ENCODE peak calls at places on chromosome 3, in six cellular contexts. R is AG04450, M is GM23338, J is upper lobe of right lung, Q is IMR-90, C is body of pancreas. U is an unnamed sample.

GRCh38 chr3:136465296-136465695 is 215.2 kb downstream of the PCCB start:
- DNase-seq in R (no peak), M (no peak), J (no peak), Q (peak; percentile 59), C (no peak), U (no peak)

GRCh38 chr3:54760226-54760625 is 167.6 kb downstream of the LRTM1 start:
- DNase-seq in R (no peak), M (no peak), J (no peak), Q (peak; percentile 40), C (no peak), U (no peak)

GRCh38 chr3:161336661-161337060 is 34.7 kb downstream of the SPTSSB start:
- DNase-seq in R (no peak), M (no peak), J (no peak), Q (no peak), C (no peak), U (no peak)

GRCh38 chr3:194084284-194084683 is 51.7 kb upstream of the HES1 start:
- DNase-seq in R (no peak), M (no peak), J (no peak), Q (no peak), C (no peak), U (no peak)

GRCh38 chr3:108159865-108160264 is 62.4 kb downstream of the IFT57 start:
- DNase-seq in R (no peak), M (no peak), J (no peak), Q (peak; percentile 66), C (no peak), U (no peak)

GRCh38 chr3:124896824-124897526 is 9.8 kb upstream of the ITGB5 start:
- DNase-seq in R (no peak), M (no peak), J (no peak), Q (peak; percentile 5), C (no peak), U (no peak)

GRCh38 chr3:23659274-23659673 is 146.5 kb upstream of the UBE2E1 start:
- DNase-seq in R (no peak), M (no peak), J (no peak), Q (no peak), C (no peak), U (no peak)

GRCh38 chr3:53938645-53939044 is 47.0 kb upstream of the SELENOK start:
- DNase-seq in R (no peak), M (peak; percentile 84), J (no peak), Q (peak; percentile 52), C (peak; percentile 56), U (peak; percentile 36)

GRCh38 chr3:99934984-99935797 is 117.5 kb downstream of the CMSS1 start:
- DNase-seq in R (no peak), M (no peak), J (no peak), Q (no peak), C (no peak), U (no peak)

GRCh38 chr3:185843126-185843525 is 18.3 kb upstream of the IGF2BP2 start:
- DNase-seq in R (no peak), M (no peak), J (no peak), Q (no peak), C (no peak), U (no peak)

GRCh38 chr3:50490438-50490970 is 12.9 kb downstream of the CACNA2D2 start:
- DNase-seq in R (no peak), M (no peak), J (no peak), Q (no peak), C (no peak), U (no peak)

GRCh38 chr3:4814302-4814903 is 164.8 kb upstream of the BHLHE40 start:
- DNase-seq in R (no peak), M (no peak), J (peak; percentile 72), Q (no peak), C (peak; percentile 26), U (no peak)

GRCh38 chr3:139358857-139359562 is 15.2 kb downstream of the MRPS22 start:
- DNase-seq in R (no peak), M (no peak), J (no peak), Q (no peak), C (no peak), U (no peak)

GRCh38 chr3:29382399-29382798 is 101.5 kb downstream of the RBMS3 start:
- DNase-seq in R (no peak), M (peak; percentile 9), J (no peak), Q (peak; percentile 34), C (no peak), U (no peak)

GRCh38 chr3:46662771-46663551 is 30.5 kb downstream of the ALS2CL start:
- DNase-seq in R (no peak), M (no peak), J (no peak), Q (peak; percentile 69), C (peak; percentile 45), U (peak; percentile 37)

GRCh38 chr3:69203631-69204314 is 81.4 kb upstream of the LMOD3 start:
- DNase-seq in R (no peak), M (no peak), J (no peak), Q (no peak), C (no peak), U (no peak)

GRCh38 chr3:67460841-67461240 is 193.6 kb downstream of the SUCLG2 start:
- DNase-seq in R (no peak), M (no peak), J (no peak), Q (peak; percentile 31), C (no peak), U (no peak)

GRCh38 chr3:57923101-57923500 is 85.1 kb upstream of the FLNB start:
- DNase-seq in R (no peak), M (no peak), J (no peak), Q (no peak), C (no peak), U (no peak)

GRCh38 chr3:76047368-76047767 is 262.0 kb upstream of the ZNF717 start:
- DNase-seq in R (no peak), M (no peak), J (no peak), Q (no peak), C (no peak), U (peak; percentile 66)

GRCh38 chr3:12815078-12815477 is 18.6 kb downstream of the CAND2 start:
- DNase-seq in R (no peak), M (no peak), J (no peak), Q (no peak), C (no peak), U (no peak)

GRCh38 chr3:4656059-4656458 is 162.9 kb downstream of the ITPR1 start:
- DNase-seq in R (peak; percentile 44), M (peak; percentile 91), J (peak; percentile 67), Q (peak; percentile 75), C (peak; percentile 70), U (peak; percentile 56)

GRCh38 chr3:37862712-37863551 is 1.3 kb downstream of the CTDSPL start:
- DNase-seq in R (no peak), M (peak; percentile 49), J (no peak), Q (peak; percentile 75), C (no peak), U (no peak)

GRCh38 chr3:37863949-37864822 is 2.5 kb downstream of the CTDSPL start:
- DNase-seq in R (no peak), M (peak; percentile 35), J (no peak), Q (no peak), C (peak; percentile 13), U (peak; percentile 25)

GRCh38 chr3:37861540-37862051 is at the start of gene CTDSPL:
- DNase-seq in R (no peak), M (peak; percentile 65), J (peak; percentile 78), Q (peak; percentile 44), C (peak; percentile 31), U (peak; percentile 47)

GRCh38 chr3:37863552-37863865 is 1.8 kb downstream of the CTDSPL start:
- DNase-seq in R (no peak), M (no peak), J (no peak), Q (no peak), C (no peak), U (no peak)

GRCh38 chr3:37862219-37862711 is 585 bp downstream of the CTDSPL start:
- DNase-seq in R (no peak), M (peak; percentile 66), J (peak; percentile 83), Q (peak; percentile 48), C (peak; percentile 38), U (peak; percentile 24)
- H3K4me3 ChIP-seq in R (peak overlapping the region; percentile 91), M (peak overlapping the region; percentile 85), J (peak overlapping the region; percentile 69), Q (peak overlapping the region; percentile 78), C (peak overlapping the region; percentile 34), U (peak overlapping the region; percentile 60)

GRCh38 chr3:129970603-129971002 is 3.9 kb upstream of the TRH start:
- DNase-seq in R (no peak), M (no peak), J (no peak), Q (no peak), C (no peak), U (no peak)

GRCh38 chr3:129974451-129975331 is at the start of gene TRH:
- DNase-seq in R (no peak), M (peak; percentile 63), J (no peak), Q (no peak), C (no peak), U (no peak)

GRCh38 chr3:129973853-129974252 is 667 bp upstream of the TRH start:
- DNase-seq in R (no peak), M (no peak), J (no peak), Q (no peak), C (no peak), U (no peak)

GRCh38 chr3:129971368-129972052 is 3.0 kb upstream of the TRH start:
- DNase-seq in R (no peak), M (peak; percentile 81), J (no peak), Q (no peak), C (no peak), U (no peak)

GRCh38 chr3:129972301-129972700 is 2.2 kb upstream of the TRH start:
- DNase-seq in R (no peak), M (no peak), J (no peak), Q (no peak), C (no peak), U (no peak)
- H3K27me3 ChIP-seq in R (peaks cover 62% of the 10 kb centered on the region), M (peaks cover 99% of the 10 kb centered on the region), J (peaks cover 42% of the 10 kb centered on the region), Q (peaks cover 81% of the 10 kb centered on the region), C (no peaks in the 10 kb centered on the region), U (peaks cover 37% of the 10 kb centered on the region)

GRCh38 chr3:74149466-74149865 is 465.0 kb downstream of the CNTN3 start:
- DNase-seq in R (no peak), M (no peak), J (no peak), Q (no peak), C (no peak), U (no peak)
- TF ChIP-seq CTCF in R (no peak), M (no peak), J (no peak), Q (no peak), C (no peak), U (no peak)

GRCh38 chr3:32237670-32238026 is 832 bp upstream of the CMTM8 start:
- DNase-seq in R (no peak), M (peak; percentile 40), J (no peak), Q (no peak), C (no peak), U (no peak)
- H3K4me3 ChIP-seq in R (no peak overlapping the region), M (peak overlapping the region; percentile 88), J (peak overlapping the region; percentile 81), Q (no peak overlapping the region), C (peak overlapping the region; percentile 79), U (no peak overlapping the region)

U was measured in BE2C.